ENCODE peak calls at places on chromosomes 7 and 10, in ten cellular contexts. One of them, this sample, is unnamed.

GRCh38 chr10:120473593-120473992 is 16.6 kb downstream of the PLPP4 start:
- DNase-seq in dermis blood vessel endothelial cell: no peak
- DNase-seq in effector CD4-positive, alpha-beta T cell: no peak
- DNase-seq in fibroblast of lung: no peak
- DNase-seq in osteocyte: no peak
- DNase-seq in gastrocnemius medialis: no peak
- DNase-seq in NCI-H774: no peak
- DNase-seq in nephron progenitor cell: no peak
- DNase-seq in SW480: no peak
- DNase-seq in MV-4-11: peak
- DNase-seq in this sample: no peak

GRCh38 chr7:118606632-118607031 is 382.1 kb downstream of the ANKRD7 start:
- DNase-seq in osteocyte: no peak
- DNase-seq in effector CD4-positive, alpha-beta T cell: no peak
- DNase-seq in nephron progenitor cell: no peak
- DNase-seq in fibroblast of lung: no peak
- DNase-seq in gastrocnemius medialis: no peak
- DNase-seq in dermis blood vessel endothelial cell: no peak
- DNase-seq in NCI-H774: no peak
- DNase-seq in MV-4-11: no peak
- DNase-seq in SW480: no peak
- DNase-seq in this sample: no peak

GRCh38 chr7:7966141-7966734 is 2.4 kb upstream of the GLCCI1 start:
- DNase-seq in SW480: no peak
- DNase-seq in fibroblast of lung: no peak
- DNase-seq in dermis blood vessel endothelial cell: no peak
- DNase-seq in MV-4-11: no peak
- DNase-seq in nephron progenitor cell: no peak
- DNase-seq in osteocyte: no peak
- DNase-seq in NCI-H774: no peak
- DNase-seq in effector CD4-positive, alpha-beta T cell: no peak
- DNase-seq in gastrocnemius medialis: no peak
- DNase-seq in this sample: no peak

GRCh38 chr7:144827581-144828139 is 8.2 kb downstream of the TPK1 start:
- DNase-seq in NCI-H774: no peak
- DNase-seq in dermis blood vessel endothelial cell: peak
- DNase-seq in MV-4-11: no peak
- DNase-seq in fibroblast of lung: peak
- DNase-seq in osteocyte: no peak
- DNase-seq in effector CD4-positive, alpha-beta T cell: no peak
- DNase-seq in nephron progenitor cell: peak
- DNase-seq in SW480: no peak
- DNase-seq in gastrocnemius medialis: no peak
- DNase-seq in this sample: no peak

GRCh38 chr10:28991326-28991725 is 297.5 kb upstream of the LYZL1 start:
- DNase-seq in SW480: peak
- DNase-seq in MV-4-11: no peak
- DNase-seq in dermis blood vessel endothelial cell: no peak
- DNase-seq in gastrocnemius medialis: no peak
- DNase-seq in NCI-H774: no peak
- DNase-seq in fibroblast of lung: peak
- DNase-seq in effector CD4-positive, alpha-beta T cell: no peak
- DNase-seq in nephron progenitor cell: no peak
- DNase-seq in osteocyte: no peak
- DNase-seq in this sample: no peak

GRCh38 chr7:130961128-130961601 is 227.2 kb upstream of the KLF14 start:
- DNase-seq in effector CD4-positive, alpha-beta T cell: peak
- DNase-seq in osteocyte: no peak
- DNase-seq in MV-4-11: peak
- DNase-seq in dermis blood vessel endothelial cell: peak
- DNase-seq in SW480: peak
- DNase-seq in NCI-H774: no peak
- DNase-seq in gastrocnemius medialis: no peak
- DNase-seq in nephron progenitor cell: no peak
- DNase-seq in fibroblast of lung: peak
- DNase-seq in this sample: peak

GRCh38 chr7:74379938-74380337 is 73.8 kb upstream of the GTF2IRD1 start:
- DNase-seq in fibroblast of lung: no peak
- DNase-seq in gastrocnemius medialis: no peak
- DNase-seq in MV-4-11: no peak
- DNase-seq in nephron progenitor cell: no peak
- DNase-seq in NCI-H774: no peak
- DNase-seq in SW480: no peak
- DNase-seq in osteocyte: no peak
- DNase-seq in effector CD4-positive, alpha-beta T cell: no peak
- DNase-seq in dermis blood vessel endothelial cell: no peak
- DNase-seq in this sample: no peak

GRCh38 chr10:121947931-121948330 is 20.1 kb upstream of the ATE1 start:
- DNase-seq in fibroblast of lung: no peak
- DNase-seq in gastrocnemius medialis: no peak
- DNase-seq in dermis blood vessel endothelial cell: peak
- DNase-seq in osteocyte: no peak
- DNase-seq in NCI-H774: no peak
- DNase-seq in nephron progenitor cell: no peak
- DNase-seq in SW480: no peak
- DNase-seq in MV-4-11: peak
- DNase-seq in effector CD4-positive, alpha-beta T cell: no peak
- DNase-seq in this sample: no peak

GRCh38 chr10:62130948-62131347 is 137.7 kb downstream of the RTKN2 start:
- DNase-seq in effector CD4-positive, alpha-beta T cell: no peak
- DNase-seq in osteocyte: no peak
- DNase-seq in fibroblast of lung: peak
- DNase-seq in SW480: no peak
- DNase-seq in NCI-H774: no peak
- DNase-seq in MV-4-11: no peak
- DNase-seq in gastrocnemius medialis: no peak
- DNase-seq in nephron progenitor cell: no peak
- DNase-seq in dermis blood vessel endothelial cell: peak
- DNase-seq in this sample: no peak

GRCh38 chr7:28054531-28055160 is 125.9 kb downstream of the JAZF1 start:
- DNase-seq in SW480: no peak
- DNase-seq in gastrocnemius medialis: no peak
- DNase-seq in osteocyte: no peak
- DNase-seq in nephron progenitor cell: no peak
- DNase-seq in MV-4-11: no peak
- DNase-seq in NCI-H774: no peak
- DNase-seq in dermis blood vessel endothelial cell: peak
- DNase-seq in effector CD4-positive, alpha-beta T cell: no peak
- DNase-seq in fibroblast of lung: no peak
- DNase-seq in this sample: peak

GRCh38 chr7:18703743-18704142 is 208.2 kb downstream of the HDAC9 start:
- DNase-seq in NCI-H774: no peak
- DNase-seq in MV-4-11: no peak
- DNase-seq in SW480: no peak
- DNase-seq in effector CD4-positive, alpha-beta T cell: no peak
- DNase-seq in fibroblast of lung: no peak
- DNase-seq in nephron progenitor cell: no peak
- DNase-seq in gastrocnemius medialis: no peak
- DNase-seq in osteocyte: no peak
- DNase-seq in dermis blood vessel endothelial cell: no peak
- DNase-seq in this sample: no peak

GRCh38 chr10:20372748-20373147 is 524.4 kb downstream of the NEBL start:
- DNase-seq in SW480: no peak
- DNase-seq in NCI-H774: no peak
- DNase-seq in fibroblast of lung: no peak
- DNase-seq in gastrocnemius medialis: no peak
- DNase-seq in effector CD4-positive, alpha-beta T cell: no peak
- DNase-seq in dermis blood vessel endothelial cell: no peak
- DNase-seq in osteocyte: no peak
- DNase-seq in MV-4-11: no peak
- DNase-seq in nephron progenitor cell: no peak
- DNase-seq in this sample: no peak

GRCh38 chr10:129766611-129767550 is 197.2 kb downstream of the EBF3 start:
- DNase-seq in gastrocnemius medialis: no peak
- DNase-seq in dermis blood vessel endothelial cell: no peak
- DNase-seq in SW480: no peak
- DNase-seq in fibroblast of lung: no peak
- DNase-seq in nephron progenitor cell: no peak
- DNase-seq in NCI-H774: no peak
- DNase-seq in effector CD4-positive, alpha-beta T cell: no peak
- DNase-seq in osteocyte: peak
- DNase-seq in MV-4-11: no peak
- DNase-seq in this sample: no peak

GRCh38 chr10:3056280-3057037 is 10.9 kb upstream of the PFKP start:
- DNase-seq in osteocyte: no peak
- DNase-seq in gastrocnemius medialis: no peak
- DNase-seq in MV-4-11: no peak
- DNase-seq in dermis blood vessel endothelial cell: no peak
- DNase-seq in nephron progenitor cell: no peak
- DNase-seq in SW480: no peak
- DNase-seq in NCI-H774: no peak
- DNase-seq in effector CD4-positive, alpha-beta T cell: no peak
- DNase-seq in fibroblast of lung: no peak
- DNase-seq in this sample: no peak

GRCh38 chr10:24617771-24618396 is 105.8 kb downstream of the ARHGAP21 start:
- DNase-seq in SW480: peak
- DNase-seq in effector CD4-positive, alpha-beta T cell: peak
- DNase-seq in nephron progenitor cell: peak
- DNase-seq in fibroblast of lung: peak
- DNase-seq in MV-4-11: peak
- DNase-seq in NCI-H774: no peak
- DNase-seq in osteocyte: no peak
- DNase-seq in gastrocnemius medialis: peak
- DNase-seq in dermis blood vessel endothelial cell: peak
- DNase-seq in this sample: peak

GRCh38 chr7:25940086-25940906 is 211.7 kb upstream of the NFE2L3 start:
- DNase-seq in osteocyte: no peak
- DNase-seq in SW480: no peak
- DNase-seq in nephron progenitor cell: no peak
- DNase-seq in gastrocnemius medialis: no peak
- DNase-seq in dermis blood vessel endothelial cell: no peak
- DNase-seq in MV-4-11: peak
- DNase-seq in fibroblast of lung: no peak
- DNase-seq in NCI-H774: no peak
- DNase-seq in effector CD4-positive, alpha-beta T cell: no peak
- DNase-seq in this sample: no peak

GRCh38 chr10:17650416-17650815 is 6.5 kb downstream of the STAM start:
- DNase-seq in fibroblast of lung: no peak
- DNase-seq in MV-4-11: no peak
- DNase-seq in SW480: no peak
- DNase-seq in effector CD4-positive, alpha-beta T cell: no peak
- DNase-seq in dermis blood vessel endothelial cell: no peak
- DNase-seq in gastrocnemius medialis: no peak
- DNase-seq in NCI-H774: no peak
- DNase-seq in osteocyte: no peak
- DNase-seq in nephron progenitor cell: no peak
- DNase-seq in this sample: no peak

GRCh38 chr7:11625669-11626068 is 206.3 kb downstream of the THSD7A start:
- DNase-seq in nephron progenitor cell: no peak
- DNase-seq in osteocyte: no peak
- DNase-seq in SW480: no peak
- DNase-seq in NCI-H774: no peak
- DNase-seq in gastrocnemius medialis: no peak
- DNase-seq in fibroblast of lung: peak
- DNase-seq in dermis blood vessel endothelial cell: peak
- DNase-seq in MV-4-11: no peak
- DNase-seq in effector CD4-positive, alpha-beta T cell: no peak
- DNase-seq in this sample: no peak

GRCh38 chr7:44279286-44279685 is 46.1 kb downstream of the CAMK2B start:
- DNase-seq in fibroblast of lung: no peak
- DNase-seq in osteocyte: peak
- DNase-seq in nephron progenitor cell: peak
- DNase-seq in MV-4-11: no peak
- DNase-seq in SW480: no peak
- DNase-seq in gastrocnemius medialis: peak
- DNase-seq in NCI-H774: no peak
- DNase-seq in dermis blood vessel endothelial cell: no peak
- DNase-seq in effector CD4-positive, alpha-beta T cell: no peak
- DNase-seq in this sample: no peak

GRCh38 chr7:124698964-124699363 is 66.6 kb downstream of the GPR37 start:
- DNase-seq in effector CD4-positive, alpha-beta T cell: no peak
- DNase-seq in nephron progenitor cell: no peak
- DNase-seq in MV-4-11: peak
- DNase-seq in fibroblast of lung: no peak
- DNase-seq in gastrocnemius medialis: no peak
- DNase-seq in osteocyte: no peak
- DNase-seq in dermis blood vessel endothelial cell: no peak
- DNase-seq in SW480: no peak
- DNase-seq in NCI-H774: no peak
- DNase-seq in this sample: no peak

GRCh38 chr7:41058986-41059741 is 643.7 kb downstream of the INHBA start:
- DNase-seq in dermis blood vessel endothelial cell: no peak
- DNase-seq in nephron progenitor cell: no peak
- DNase-seq in effector CD4-positive, alpha-beta T cell: no peak
- DNase-seq in gastrocnemius medialis: no peak
- DNase-seq in SW480: peak
- DNase-seq in NCI-H774: peak
- DNase-seq in MV-4-11: no peak
- DNase-seq in osteocyte: no peak
- DNase-seq in fibroblast of lung: peak
- DNase-seq in this sample: no peak

GRCh38 chr10:58981846-58982245 is 194.6 kb upstream of the PHYHIPL start:
- DNase-seq in fibroblast of lung: no peak
- DNase-seq in dermis blood vessel endothelial cell: no peak
- DNase-seq in gastrocnemius medialis: no peak
- DNase-seq in SW480: no peak
- DNase-seq in MV-4-11: no peak
- DNase-seq in effector CD4-positive, alpha-beta T cell: no peak
- DNase-seq in nephron progenitor cell: no peak
- DNase-seq in NCI-H774: no peak
- DNase-seq in osteocyte: no peak
- DNase-seq in this sample: no peak

GRCh38 chr10:75531571-75532031 is 100.2 kb downstream of the LRMDA start:
- DNase-seq in SW480: no peak
- DNase-seq in osteocyte: no peak
- DNase-seq in dermis blood vessel endothelial cell: no peak
- DNase-seq in nephron progenitor cell: no peak
- DNase-seq in NCI-H774: no peak
- DNase-seq in fibroblast of lung: no peak
- DNase-seq in MV-4-11: no peak
- DNase-seq in gastrocnemius medialis: no peak
- DNase-seq in effector CD4-positive, alpha-beta T cell: no peak
- DNase-seq in this sample: no peak

GRCh38 chr7:100674441-100675407 is 1.2 kb downstream of the GNB2 start:
- DNase-seq in NCI-H774: no peak
- DNase-seq in nephron progenitor cell: peak
- DNase-seq in effector CD4-positive, alpha-beta T cell: no peak
- DNase-seq in osteocyte: no peak
- DNase-seq in fibroblast of lung: no peak
- DNase-seq in MV-4-11: no peak
- DNase-seq in gastrocnemius medialis: no peak
- DNase-seq in SW480: peak
- DNase-seq in dermis blood vessel endothelial cell: peak
- DNase-seq in this sample: no peak

GRCh38 chr10:69861251-69862240 is 59.8 kb downstream of the COL13A1 start:
- DNase-seq in SW480: peak
- DNase-seq in nephron progenitor cell: no peak
- DNase-seq in osteocyte: no peak
- DNase-seq in NCI-H774: no peak
- DNase-seq in gastrocnemius medialis: no peak
- DNase-seq in dermis blood vessel endothelial cell: peak
- DNase-seq in fibroblast of lung: peak
- DNase-seq in effector CD4-positive, alpha-beta T cell: no peak
- DNase-seq in MV-4-11: peak
- DNase-seq in this sample: no peak

GRCh38 chr10:125343118-125343752 is 182.9 kb upstream of the CTBP2 start:
- DNase-seq in MV-4-11: no peak
- DNase-seq in NCI-H774: no peak
- DNase-seq in effector CD4-positive, alpha-beta T cell: no peak
- DNase-seq in osteocyte: no peak
- DNase-seq in fibroblast of lung: peak
- DNase-seq in dermis blood vessel endothelial cell: peak
- DNase-seq in nephron progenitor cell: peak
- DNase-seq in SW480: peak
- DNase-seq in gastrocnemius medialis: no peak
- DNase-seq in this sample: peak

GRCh38 chr7:136071106-136071505 is 93.9 kb upstream of the MTPN start:
- DNase-seq in fibroblast of lung: peak
- DNase-seq in gastrocnemius medialis: no peak
- DNase-seq in NCI-H774: no peak
- DNase-seq in nephron progenitor cell: no peak
- DNase-seq in osteocyte: no peak
- DNase-seq in SW480: no peak
- DNase-seq in effector CD4-positive, alpha-beta T cell: no peak
- DNase-seq in dermis blood vessel endothelial cell: no peak
- DNase-seq in MV-4-11: no peak
- DNase-seq in this sample: no peak

GRCh38 chr7:43201912-43202311 is 89.5 kb downstream of the HECW1 start:
- DNase-seq in NCI-H774: no peak
- DNase-seq in MV-4-11: no peak
- DNase-seq in osteocyte: no peak
- DNase-seq in fibroblast of lung: peak
- DNase-seq in SW480: no peak
- DNase-seq in effector CD4-positive, alpha-beta T cell: no peak
- DNase-seq in gastrocnemius medialis: no peak
- DNase-seq in nephron progenitor cell: no peak
- DNase-seq in dermis blood vessel endothelial cell: no peak
- DNase-seq in this sample: no peak